ENCODE peak calls at places on chromosomes 3 and 15, in ten cellular contexts. Z, K, X, Q, O, A, E, J, I and T are unnamed samples.

GRCh38 chr15:57652481-57652880 is 54.0 kb upstream of the POLR2M start:
- DNase-seq in X (no peak), O (no peak), Q (no peak), Z (no peak), K (no peak), J (no peak), I (no peak), A (no peak), E (no peak), T (no peak)

GRCh38 chr15:92020207-92020606 is 166.7 kb downstream of the SLCO3A1 start:
- DNase-seq in O (no peak), E (no peak), I (no peak), A (no peak), Q (no peak), X (no peak), J (no peak), Z (no peak), K (no peak), T (no peak)

GRCh38 chr15:99487337-99487730 is 78.5 kb upstream of the MEF2A start:
- DNase-seq in A (no peak), O (no peak), X (no peak), J (no peak), K (no peak), Z (no peak), I (no peak), E (no peak), Q (no peak), T (no peak)

GRCh38 chr15:83248151-83248851 is 36.2 kb downstream of the BNC1 start:
- DNase-seq in J (no peak), Z (peak; percentile 21), E (peak; percentile 73), X (no peak), O (no peak), I (no peak), Q (peak; percentile 72), A (peak; percentile 34), K (peak; percentile 59), T (no peak)

GRCh38 chr3:7917443-7918151 is 584.0 kb upstream of the LMCD1 start:
- DNase-seq in A (no peak), O (no peak), I (no peak), K (no peak), E (no peak), Z (no peak), X (no peak), J (no peak), Q (no peak), T (no peak)

GRCh38 chr3:86988235-86988634 is 2.7 kb downstream of the VGLL3 start:
- DNase-seq in O (no peak), Q (no peak), X (no peak), K (no peak), J (no peak), I (no peak), E (peak; percentile 20), A (no peak), Z (no peak), T (no peak)

GRCh38 chr15:47968593-47968992 is 152.2 kb upstream of the SLC24A5 start:
- DNase-seq in O (no peak), I (no peak), X (no peak), Q (no peak), K (no peak), A (no peak), J (no peak), E (no peak), Z (no peak), T (no peak)

GRCh38 chr3:142863965-142864924 is 24.6 kb downstream of the PCOLCE2 start:
- DNase-seq in J (no peak), Z (no peak), A (no peak), I (no peak), Q (no peak), O (no peak), X (no peak), E (peak; percentile 45), K (no peak), T (no peak)

GRCh38 chr15:52183562-52184173 is 7.5 kb downstream of the GNB5 start:
- DNase-seq in A (no peak), Q (peak; percentile 61), J (no peak), X (peak; percentile 19), I (no peak), K (no peak), Z (peak; percentile 46), O (no peak), E (no peak), T (peak; percentile 32)

GRCh38 chr3:137767146-137768020 is 3.3 kb downstream of the SOX14 start:
- DNase-seq in Z (no peak), X (no peak), K (no peak), Q (no peak), A (no peak), J (no peak), E (no peak), O (no peak), I (no peak), T (no peak)
- H3K4me3 ChIP-seq in Z (no peak overlapping the region), X (peak overlapping the region; percentile 46), K (no peak overlapping the region), Q (no peak overlapping the region), A (no peak overlapping the region), J (no peak overlapping the region), E (no peak overlapping the region), O (no peak overlapping the region), I (no peak overlapping the region), T (peak overlapping the region; percentile 40)

GRCh38 chr3:141393151-141394076 is 25.1 kb downstream of the ZBTB38 start:
- DNase-seq in X (no peak), K (no peak), Q (no peak), Z (no peak), E (no peak), O (no peak), I (no peak), J (no peak), A (peak; percentile 17), T (no peak)
- H3K27ac ChIP-seq in X (peak overlapping the region; percentile 27), K (no peak overlapping the region), Q (peak overlapping the region; percentile 37), Z (no peak overlapping the region), E (no peak overlapping the region), O (no peak overlapping the region), I (no peak overlapping the region), J (no peak overlapping the region), A (no peak overlapping the region), T (no peak overlapping the region)

GRCh38 chr15:100722551-100723322 is 120.3 kb downstream of the ASB7 start:
- DNase-seq in Q (no peak), I (no peak), Z (no peak), O (no peak), A (no peak), E (no peak), K (no peak), X (no peak), J (no peak), T (no peak)
- H3K4me1 ChIP-seq in Q (no peaks in the 10 kb centered on the region), I (no peaks in the 10 kb centered on the region), Z (peaks cover 62% of the 10 kb centered on the region), O (peaks cover 49% of the 10 kb centered on the region), A (no peaks in the 10 kb centered on the region), E (no peaks in the 10 kb centered on the region), K (no peaks in the 10 kb centered on the region), X (no peaks in the 10 kb centered on the region), J (peaks cover 9% of the 10 kb centered on the region), T (peaks cover 10% of the 10 kb centered on the region)

DNA sequence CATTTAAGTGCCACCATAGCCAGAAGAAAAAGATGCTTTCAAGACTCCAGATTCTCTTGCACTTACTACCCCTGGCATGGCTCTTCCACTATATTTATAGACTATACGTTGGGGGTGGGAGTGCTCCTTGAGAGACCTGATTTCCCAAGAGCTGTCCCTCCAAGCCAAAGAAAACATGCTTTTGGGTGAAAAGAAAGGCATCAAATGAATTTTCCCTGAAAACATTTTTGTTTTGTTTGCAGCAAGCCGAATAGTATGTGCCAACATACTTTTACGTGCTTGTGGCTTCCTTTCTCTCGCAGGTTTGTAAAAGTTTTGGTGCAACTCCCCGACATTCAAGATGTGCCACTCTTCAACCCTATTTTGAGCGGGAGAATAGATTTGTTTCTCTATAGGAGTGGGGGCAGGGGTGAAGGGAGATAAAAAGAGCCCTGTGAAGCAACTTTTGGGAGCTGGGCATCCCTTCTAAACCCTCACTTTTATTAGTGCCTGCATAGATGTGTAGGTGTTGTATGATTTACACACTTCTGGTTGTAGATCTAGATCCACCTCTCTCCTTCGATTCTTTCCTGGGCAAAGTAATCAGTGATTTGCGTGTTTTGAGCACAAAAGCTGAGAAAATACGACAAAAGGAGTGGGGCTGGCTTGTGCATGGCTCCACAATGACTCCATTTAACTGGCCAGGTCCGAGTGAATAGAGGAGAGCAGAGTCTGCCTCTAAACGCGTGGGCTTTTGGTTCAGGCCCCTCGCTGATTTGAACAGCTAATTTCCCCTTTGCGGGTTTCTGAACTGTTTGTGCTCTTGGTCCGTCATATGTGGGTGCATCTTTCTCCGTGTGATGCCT is 17.6 kb downstream of the SOX2 start:
- DNase-seq in K (no peak), J (no peak), Z (no peak), A (no peak), E (no peak), O (no peak), X (no peak), I (no peak), Q (no peak), T (no peak)
- H3K4me3 ChIP-seq in K (no peak overlapping the region), J (no peak overlapping the region), Z (no peak overlapping the region), A (no peak overlapping the region), E (no peak overlapping the region), O (no peak overlapping the region), X (no peak overlapping the region), I (no peak overlapping the region), Q (no peak overlapping the region), T (no peak overlapping the region)

DNA sequence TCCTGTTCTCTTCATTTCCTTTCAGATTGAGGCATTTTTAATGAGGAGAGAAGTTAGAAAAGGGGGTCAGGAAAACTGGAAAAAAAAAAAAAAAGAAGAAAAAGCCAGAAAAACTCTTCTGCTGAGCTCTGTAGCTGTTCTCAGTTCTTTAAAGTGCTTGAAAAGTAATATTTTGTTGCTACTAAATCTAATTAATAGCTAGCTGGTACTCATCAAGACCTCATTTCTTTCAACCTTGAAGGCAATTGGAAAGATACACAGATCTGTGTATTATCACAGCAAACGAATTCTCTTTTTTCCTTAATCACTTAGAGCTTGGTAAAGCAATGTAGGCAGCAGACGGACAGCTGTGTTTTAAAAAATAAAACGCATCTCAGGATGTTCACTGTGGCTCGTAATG is 32.3 kb downstream of the PTPRG start:
- DNase-seq in A (no peak), K (no peak), Z (no peak), I (no peak), E (no peak), Q (no peak), O (no peak), J (no peak), X (no peak), T (no peak)
- H3K27ac ChIP-seq in A (no peak overlapping the region), K (no peak overlapping the region), Z (no peak overlapping the region), I (no peak overlapping the region), E (no peak overlapping the region), Q (no peak overlapping the region), O (no peak overlapping the region), J (no peak overlapping the region), X (no peak overlapping the region), T (no peak overlapping the region)

DNA sequence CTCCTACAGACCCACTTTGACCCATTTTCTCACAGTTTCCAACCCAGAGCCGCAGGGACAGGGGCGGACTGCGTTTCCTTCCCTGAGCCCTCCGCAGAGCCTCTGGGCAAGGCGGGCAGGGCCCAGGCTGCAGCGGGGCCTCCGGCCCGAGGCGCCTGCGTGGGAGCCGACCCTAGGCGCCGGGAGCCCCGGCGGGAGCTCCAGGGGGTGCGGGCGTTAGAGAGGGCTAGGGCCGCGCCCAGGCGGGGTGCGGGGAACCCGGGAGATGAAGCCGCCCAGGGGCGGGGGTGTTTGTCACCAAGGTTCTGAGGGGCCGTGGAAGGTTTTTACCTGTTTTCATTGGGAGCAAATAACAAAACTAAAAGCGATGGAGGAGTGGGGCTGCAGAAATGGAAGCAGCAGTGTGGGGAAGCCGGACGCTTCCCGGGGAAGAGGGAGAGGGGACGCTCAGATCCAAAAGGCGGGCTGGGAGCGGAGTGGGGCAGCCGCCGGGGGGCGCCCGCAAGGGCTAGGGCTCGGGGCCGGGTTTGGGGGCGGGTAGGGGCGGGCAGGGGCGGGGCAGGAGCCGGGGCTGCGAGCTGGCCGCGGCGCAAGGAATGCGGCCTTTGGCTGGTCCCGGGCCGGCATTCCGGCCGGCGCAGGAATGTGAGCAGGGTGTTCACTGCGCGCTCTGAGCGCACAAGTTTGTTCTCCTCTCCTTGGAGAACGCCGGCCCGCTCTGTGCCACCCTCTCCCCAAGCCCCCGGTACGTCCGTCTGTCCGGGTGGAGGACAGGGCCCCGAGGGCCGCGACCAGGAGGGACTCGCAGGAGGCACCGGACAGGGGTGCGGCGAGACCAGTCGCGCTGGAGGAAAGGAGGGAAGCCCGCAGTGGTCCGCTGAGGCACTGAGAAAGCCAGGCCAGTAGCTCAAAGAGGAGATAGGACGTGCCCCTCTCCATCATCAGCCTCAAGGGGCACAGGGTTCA is 61.1 kb downstream of the AMOTL2 start:
- DNase-seq in A (peak; percentile 59), J (peak; percentile 66), I (no peak), Z (peak; percentile 80), K (no peak), O (no peak), E (no peak), X (peak; percentile 63), Q (peak; percentile 86), T (peak; percentile 77)
- H3K4me1 ChIP-seq in A (peaks cover 13% of the 10 kb centered on the region), J (no peaks in the 10 kb centered on the region), I (no peaks in the 10 kb centered on the region), Z (peaks cover 61% of the 10 kb centered on the region), K (no peaks in the 10 kb centered on the region), O (peaks cover 45% of the 10 kb centered on the region), E (peaks cover 17% of the 10 kb centered on the region), X (peaks cover 47% of the 10 kb centered on the region), Q (peaks cover 4% of the 10 kb centered on the region), T (peaks cover 26% of the 10 kb centered on the region)